ENCODE peak calls at places on chromosome 1, in five cellular contexts. N is activated gamma-delta T cell treated with Interleukin-2 at 50 U/mL for 16 hours, V is T-cell, P is progenitor cell of endocrine pancreas, B is transverse colon. J is an unnamed sample.

GRCh38 chr1:7229696-7230095 is 444.4 kb downstream of the CAMTA1 start:
- DNase-seq in P (no peak), N (no peak), V (no peak), B (no peak), J (no peak)

GRCh38 chr1:111745670-111746613 is 6.7 kb upstream of the INKA2 start:
- DNase-seq in N (no peak), P (no peak), B (no peak), V (no peak), J (no peak)

GRCh38 chr1:22916469-22916817 is 56.2 kb downstream of the LACTBL1 start:
- DNase-seq in N (no peak), P (no peak), V (no peak), B (no peak), J (no peak)

GRCh38 chr1:32907435-32907834 is 6.2 kb upstream of the TMEM54 start:
- DNase-seq in N (no peak), P (no peak), B (no peak), V (no peak), J (no peak)

GRCh38 chr1:209190591-209191241 is 392.8 kb upstream of the CAMK1G start:
- DNase-seq in P (peak; percentile 50), V (no peak), B (peak; percentile 47), N (no peak), J (peak; percentile 73)

GRCh38 chr1:97849350-97850339 is 71.2 kb downstream of the DPYD start:
- DNase-seq in P (no peak), V (no peak), B (no peak), N (no peak), J (peak; percentile 12)

GRCh38 chr1:24704411-24705259 is 40.6 kb upstream of the CLIC4 start:
- DNase-seq in P (no peak), V (no peak), B (no peak), N (no peak), J (peak; percentile 33)

GRCh38 chr1:11134352-11135266 is 34.9 kb upstream of the EXOSC10 start:
- DNase-seq in B (no peak), P (no peak), N (no peak), V (no peak), J (no peak)

GRCh38 chr1:1200876-1201810 is 5.2 kb downstream of the TNFRSF18 start:
- DNase-seq in P (no peak), V (peak; percentile 87), B (peak; percentile 72), N (peak; percentile 75), J (peak; percentile 84)

GRCh38 chr1:15305366-15305765 is 58.3 kb downstream of the FHAD1 start:
- DNase-seq in B (no peak), N (no peak), V (no peak), P (no peak), J (no peak)

GRCh38 chr1:48036693-48037386 is 39.7 kb upstream of the TRABD2B start:
- DNase-seq in B (no peak), P (no peak), N (no peak), V (no peak), J (peak; percentile 48)